ENCODE peak calls at places on chromosomes 3 and 15, in five cellular contexts. B is astrocyte of the cerebellum, U is AG09309, Q is left ventricle myocardium inferior, Y is fibroblast of lung. H is an unnamed sample.

GRCh38 chr3:184525337-184526157 is 36.0 kb upstream of the EPHB3 start:
- DNase-seq in Y (no peak), Q (no peak), B (no peak), U (no peak), H (no peak)

GRCh38 chr3:53850895-53851294 is 4.5 kb downstream of the IL17RB start:
- DNase-seq in B (no peak), Q (no peak), U (no peak), Y (peak), H (no peak)

GRCh38 chr15:76057332-76058000 is 2.3 kb upstream of the TMEM266 start:
- DNase-seq in Y (peak), B (no peak), U (peak), Q (no peak), H (no peak)

GRCh38 chr3:10548997-10549396 is 43.6 kb upstream of the ATP2B2 start:
- DNase-seq in B (no peak), U (no peak), Q (no peak), Y (peak), H (no peak)

GRCh38 chr15:71410347-71410746 is 295.1 kb downstream of the THSD4 start:
- DNase-seq in B (no peak), Q (no peak), Y (no peak), U (no peak), H (no peak)

GRCh38 chr3:134643150-134643675 is 7.6 kb downstream of the KY start:
- DNase-seq in Y (no peak), B (no peak), U (no peak), Q (no peak), H (no peak)

GRCh38 chr3:177673105-177673804 is 476.0 kb upstream of the TBL1XR1 start:
- DNase-seq in U (peak), B (peak), Y (peak), Q (no peak), H (peak)

GRCh38 chr3:192834428-192834827 is 83.2 kb downstream of the MB21D2 start:
- DNase-seq in Q (no peak), U (no peak), B (no peak), Y (peak), H (no peak)

GRCh38 chr3:116473602-116474001 is 28.3 kb upstream of the LSAMP start:
- DNase-seq in Q (no peak), Y (peak), B (no peak), U (no peak), H (peak)

GRCh38 chr3:9669720-9670432 is 20.6 kb downstream of the MTMR14 start:
- DNase-seq in B (no peak), U (no peak), Q (peak), Y (no peak), H (peak)

GRCh38 chr3:104960579-104960978 is 406.1 kb upstream of the ALCAM start:
- DNase-seq in U (no peak), Y (peak), B (no peak), Q (no peak), H (no peak)

GRCh38 chr3:11818033-11818432 is 28.7 kb downstream of the TAMM41 start:
- DNase-seq in Q (no peak), B (no peak), Y (peak), U (no peak), H (no peak)

GRCh38 chr3:153247331-153248311 is 85.6 kb downstream of the RAP2B start:
- DNase-seq in Y (no peak), B (no peak), U (no peak), Q (no peak), H (no peak)

GRCh38 chr3:178203152-178203551 is 333.1 kb upstream of the KCNMB2 start:
- DNase-seq in Q (no peak), B (no peak), Y (peak), U (peak), H (no peak)

GRCh38 chr3:23650371-23651140 is 155.2 kb upstream of the UBE2E1 start:
- DNase-seq in Y (peak), U (peak), B (peak), Q (no peak), H (peak)

GRCh38 chr3:180680097-180680430 is 775 bp upstream of the CCDC39 start:
- DNase-seq in B (peak), Y (no peak), U (no peak), Q (no peak), H (no peak)

GRCh38 chr3:138911621-138912020 is 35.3 kb downstream of the FOXL2 start:
- DNase-seq in Q (no peak), B (no peak), Y (no peak), U (no peak), H (no peak)

GRCh38 chr15:38817427-38818155 is 253.0 kb upstream of the RASGRP1 start:
- DNase-seq in U (peak), B (peak), Q (peak), Y (peak), H (no peak)

GRCh38 chr15:79769933-79770332 is 126.9 kb downstream of the MTHFS start:
- DNase-seq in Q (no peak), B (no peak), U (no peak), Y (no peak), H (no peak)

GRCh38 chr15:55289573-55290360 is at the start of gene RAB27A:
- DNase-seq in U (no peak), Q (peak), Y (peak), B (no peak), H (no peak)

GRCh38 chr3:126180477-126181397 is at the start of gene ALDH1L1:
- DNase-seq in Q (peak), B (peak), Y (peak), U (no peak), H (no peak)

GRCh38 chr3:52813810-52814209 is 16.7 kb downstream of the ITIH4 start:
- DNase-seq in Q (no peak), U (no peak), B (no peak), Y (no peak), H (no peak)

GRCh38 chr15:96693990-96694517 is 363.6 kb downstream of the NR2F2 start:
- DNase-seq in U (no peak), B (no peak), Q (no peak), Y (no peak), H (no peak)

GRCh38 chr15:69810441-69811071 is 287.2 kb downstream of the TLE3 start:
- DNase-seq in Y (no peak), B (no peak), U (no peak), Q (no peak), H (no peak)

GRCh38 chr3:10918011-10918410 is 74.5 kb upstream of the SLC6A1 start:
- DNase-seq in B (no peak), Y (no peak), U (no peak), Q (no peak), H (no peak)

GRCh38 chr3:127694467-127695215 is 21.9 kb downstream of the ABTB1 start:
- DNase-seq in U (no peak), B (no peak), Y (peak), Q (peak), H (no peak)
- TF ChIP-seq CTCF in U (peak), B (peak), Y (peak), Q (peak), H (peak)

GRCh38 chr3:65356331-65357286 is 668.8 kb upstream of the ADAMTS9 start:
- DNase-seq in B (no peak), Y (no peak), U (no peak), Q (no peak), H (no peak)
- H3K4me3 ChIP-seq in B (peak), Y (peak), U (peak), Q (peak), H (no peak)

DNA sequence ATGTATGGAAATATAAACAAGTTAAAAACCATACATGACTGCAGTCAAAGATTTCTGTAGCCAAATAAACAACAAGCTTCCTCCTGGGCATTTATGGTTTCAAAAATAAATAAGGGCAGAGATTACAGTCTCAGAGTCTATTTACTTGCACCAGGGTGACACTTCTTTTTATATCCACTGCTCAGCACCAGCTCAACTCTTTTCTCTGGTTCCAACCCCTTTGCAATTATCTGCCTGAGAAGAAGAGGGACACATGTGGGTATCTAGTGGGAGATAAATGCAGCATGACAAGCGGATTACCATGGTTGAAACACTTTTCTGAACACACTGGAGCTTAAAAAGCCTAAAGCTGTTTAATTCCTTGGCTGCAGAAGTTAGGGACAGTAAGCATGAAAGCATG is 311.5 kb downstream of the CNTN3 start:
- DNase-seq in U (no peak), B (no peak), Q (no peak), Y (no peak), H (no peak)
- TF ChIP-seq CTCF in U (no peak), B (no peak), Q (no peak), Y (no peak), H (no peak)

GRCh38 chr3:124558898-124559649 is 171.2 kb upstream of the UMPS start:
- DNase-seq in B (peak), Y (peak), U (peak), Q (peak), H (peak)
- H3K4me3 ChIP-seq in B (no peak), Y (no peak), U (no peak), Q (no peak), H (no peak)

GRCh38 chr3:121488628-121489027 is 57.2 kb downstream of the POLQ start:
- DNase-seq in Y (no peak), Q (no peak), U (no peak), B (no peak), H (no peak)
- TF ChIP-seq CTCF in Y (no peak), Q (no peak), U (peak), B (peak), H (no peak)

GRCh38 chr3:111851511-111851954 is 7.5 kb upstream of the PHLDB2 start:
- DNase-seq in U (peak), B (no peak), Y (peak), Q (no peak), H (no peak)
- H3K4me3 ChIP-seq in U (no peak), B (no peak), Y (no peak), Q (no peak), H (no peak)